ENCODE peak calls at places on chromosomes 3 and 15, in four cellular contexts. X, S, V and N are unnamed samples.

GRCh38 chr3:45082139-45082538 is 56.0 kb downstream of the CLEC3B start:
- DNase-seq in X (no peak), S (no peak), V (no peak), N (no peak)

GRCh38 chr3:90136468-90137191 is 1029.2 kb downstream of the EPHA3 start:
- DNase-seq in X (no peak), S (no peak), V (no peak), N (no peak)

GRCh38 chr3:94524102-94524922 is 461.5 kb downstream of the NSUN3 start:
- DNase-seq in X (peak; percentile 70), S (no peak), V (no peak), N (no peak)

GRCh38 chr15:59438891-59439290 is 905 bp downstream of the FAM81A start:
- DNase-seq in X (no peak), S (no peak), V (no peak), N (no peak)

GRCh38 chr3:192273611-192274010 is 453.7 kb downstream of the FGF12 start:
- DNase-seq in X (no peak), S (no peak), V (no peak), N (no peak)

GRCh38 chr3:190225186-190225692 is 97.0 kb downstream of the CLDN1 start:
- DNase-seq in X (peak; percentile 29), S (no peak), V (peak; percentile 10), N (no peak)

GRCh38 chr3:46895204-46895660 is 17.7 kb downstream of the PTH1R start:
- DNase-seq in X (peak; percentile 36), S (peak; percentile 85), V (peak; percentile 37), N (peak; percentile 63)

GRCh38 chr15:66505818-66506217 is 692 bp downstream of the ZWILCH start:
- DNase-seq in X (no peak), S (no peak), V (no peak), N (no peak)

GRCh38 chr3:188469228-188469885 is 315.4 kb downstream of the LPP start:
- DNase-seq in X (no peak), S (no peak), V (no peak), N (no peak)

GRCh38 chr3:150180349-150180748 is 209.7 kb upstream of the PFN2 start:
- DNase-seq in X (peak; percentile 61), S (no peak), V (no peak), N (no peak)

GRCh38 chr15:39672666-39673065 is 91.8 kb downstream of the THBS1 start:
- DNase-seq in X (no peak), S (no peak), V (no peak), N (no peak)

GRCh38 chr3:62611541-62612240 is 238.3 kb upstream of the FEZF2 start:
- DNase-seq in X (no peak), S (no peak), V (no peak), N (no peak)

GRCh38 chr15:27648359-27648758 is 450.8 kb downstream of the OCA2 start:
- DNase-seq in X (no peak), S (no peak), V (no peak), N (no peak)

GRCh38 chr15:85800460-85801123 is 5.9 kb upstream of the KLHL25 start:
- DNase-seq in X (peak; percentile 78), S (no peak), V (peak; percentile 78), N (no peak)

GRCh38 chr3:53748512-53749271 is 97.5 kb downstream of the CHDH start:
- DNase-seq in X (no peak), S (no peak), V (no peak), N (no peak)

GRCh38 chr15:57079907-57080750 is 161.7 kb downstream of the TCF12 start:
- DNase-seq in X (no peak), S (no peak), V (no peak), N (no peak)

GRCh38 chr3:89851974-89852621 is 744.7 kb downstream of the EPHA3 start:
- DNase-seq in X (peak; percentile 36), S (no peak), V (no peak), N (peak; percentile 86)

GRCh38 chr15:50163719-50164410 is 18.1 kb upstream of the SLC27A2 start:
- DNase-seq in X (no peak), S (no peak), V (no peak), N (no peak)

GRCh38 chr3:127525373-127525772 is 65.2 kb downstream of the TPRA1 start:
- DNase-seq in X (peak; percentile 27), S (peak; percentile 25), V (peak; percentile 78), N (no peak)

GRCh38 chr3:128385080-128385832 is 81.4 kb downstream of the DNAJB8 start:
- DNase-seq in X (peak; percentile 75), S (no peak), V (no peak), N (no peak)

GRCh38 chr3:105523496-105523895 is 156.8 kb downstream of the ALCAM start:
- DNase-seq in X (no peak), S (no peak), V (no peak), N (no peak)

GRCh38 chr3:126606021-126606420 is 47.3 kb upstream of the C3orf22 start:
- DNase-seq in X (no peak), S (no peak), V (no peak), N (no peak)

GRCh38 chr3:33063651-33064051 is 33.3 kb downstream of the GLB1 start:
- DNase-seq in X (no peak), S (no peak), V (no peak), N (no peak)

GRCh38 chr3:33440328-33440577 is at the start of gene UBP1:
- DNase-seq in X (no peak), S (no peak), V (no peak), N (peak; percentile 97)

GRCh38 chr3:148379763-148380162 is 317.9 kb upstream of the AGTR1 start:
- DNase-seq in X (peak; percentile 71), S (no peak), V (peak; percentile 65), N (no peak)

DNA sequence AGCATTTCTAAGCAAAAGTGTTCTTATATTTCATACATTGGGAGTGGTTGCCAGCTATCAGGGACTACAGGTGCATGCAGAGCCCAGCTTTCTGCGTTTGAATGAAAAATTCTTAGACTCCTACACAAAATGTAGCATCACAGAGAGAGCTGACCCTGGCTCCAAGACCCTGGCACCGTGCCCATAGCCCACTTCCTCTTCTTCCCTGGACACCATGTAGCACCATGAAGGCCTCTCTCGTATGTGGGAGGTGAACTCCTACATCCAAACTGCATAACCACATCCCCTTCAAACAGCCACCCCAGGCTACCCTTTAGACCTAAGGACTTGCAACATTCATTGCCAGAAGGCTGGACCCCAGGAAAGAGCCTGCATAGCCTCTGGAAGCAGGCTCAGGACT is 35.8 kb upstream of the ATOSA start:
- DNase-seq in X (no peak), S (no peak), V (no peak), N (no peak)
- TF ChIP-seq ATF3 in X (no peak), S (no peak), V (no peak), N (no peak)

GRCh38 chr3:66971891-66972551 is 26.1 kb upstream of the KBTBD8 start:
- DNase-seq in X (peak; percentile 60), S (peak; percentile 60), V (peak; percentile 51), N (peak; percentile 81)

GRCh38 chr3:66971245-66971644 is 26.9 kb upstream of the KBTBD8 start:
- DNase-seq in X (no peak), S (no peak), V (no peak), N (no peak)
- TF ChIP-seq ATF3 in X (no peak), S (no peak), V (no peak), N (no peak)

DNA sequence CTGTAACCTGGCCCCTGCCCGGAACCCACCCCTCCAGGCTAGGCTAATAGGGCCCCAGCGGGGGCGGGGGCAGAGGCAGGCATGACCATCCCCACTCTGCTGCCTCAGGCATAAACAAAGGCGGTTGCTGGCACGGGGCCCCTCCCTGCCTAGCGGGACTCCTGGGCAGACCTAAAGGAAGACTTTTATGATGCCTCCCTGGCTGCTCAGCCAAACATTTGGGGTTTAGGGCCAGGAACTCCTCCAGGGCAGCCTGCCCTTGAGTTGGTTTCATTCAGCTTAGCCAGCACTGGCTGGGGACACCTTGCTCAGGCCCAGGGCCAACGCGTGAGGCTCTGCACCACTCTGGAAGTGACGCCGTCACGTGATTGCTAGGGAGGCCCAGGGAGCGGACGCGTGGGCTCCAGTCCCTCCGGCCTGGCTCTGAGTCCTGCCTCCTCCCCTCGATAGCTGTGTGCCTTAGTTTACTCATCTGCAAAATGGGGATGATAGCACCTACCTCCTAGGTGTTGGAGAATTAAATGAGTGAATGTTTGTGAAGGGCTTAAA is 27.8 kb downstream of the HDAC11 start:
- DNase-seq in X (no peak), S (peak; percentile 54), V (no peak), N (no peak)
- TF ChIP-seq ATF3 in X (no peak), S (no peak), V (no peak), N (no peak)

GRCh38 chr15:33729648-33730047 is 238.6 kb upstream of the CHRM5 start:
- DNase-seq in X (peak; percentile 7), S (no peak), V (peak; percentile 6), N (no peak)
- TF ChIP-seq ATF3 in X (no peak), S (no peak), V (no peak), N (no peak)

GRCh38 chr3:24237971-24238767 is 256.5 kb downstream of the THRB start:
- DNase-seq in X (peak; percentile 64), S (peak; percentile 76), V (peak; percentile 75), N (peak; percentile 39)
- TF ChIP-seq ATF3 in X (no peak), S (no peak), V (no peak), N (no peak)